ENCODE peak calls at places on chromosomes 5 and 9, in seven cellular contexts. W is H1, B is HCT116, A is T47D, P is HepG2, U is K562, C is GM12878. K is an unnamed sample.

GRCh38 chr5:43941806-43942205 is 338.8 kb downstream of the NNT start:
- DNase-seq in P (no peak), U (no peak), C (no peak), B (no peak), W (no peak), A (no peak), K (no peak)

GRCh38 chr9:123562844-123563346 is 206.9 kb downstream of the CRB2 start:
- DNase-seq in B (no peak), W (no peak), A (no peak), U (no peak), C (peak; percentile 34), P (no peak), K (no peak)

GRCh38 chr9:97615439-97616072 is 17.6 kb downstream of the TSTD2 start:
- DNase-seq in B (peak; percentile 29), U (peak; percentile 60), P (peak; percentile 39), C (no peak), W (peak; percentile 66), A (peak; percentile 47), K (peak; percentile 61)

GRCh38 chr5:139747583-139748504 is 47.8 kb upstream of the PSD2 start:
- DNase-seq in P (no peak), W (peak; percentile 77), A (no peak), C (no peak), B (no peak), U (peak; percentile 74), K (peak; percentile 76)

GRCh38 chr5:102666164-102666951 is 88.7 kb upstream of the PAM start:
- DNase-seq in W (no peak), C (no peak), P (no peak), A (no peak), U (no peak), B (no peak), K (peak; percentile 52)

GRCh38 chr5:4191024-4191423 is 595.4 kb downstream of the IRX1 start:
- DNase-seq in W (no peak), A (no peak), C (no peak), P (no peak), U (peak; percentile 28), B (no peak), K (no peak)

GRCh38 chr9:87179556-87180340 is 232.4 kb upstream of the GAS1 start:
- DNase-seq in C (no peak), A (no peak), B (no peak), U (no peak), P (no peak), W (no peak), K (no peak)

GRCh38 chr9:92333288-92333634 is 7.5 kb downstream of the CENPP start:
- DNase-seq in A (no peak), U (no peak), C (no peak), B (no peak), P (no peak), W (no peak), K (no peak)

GRCh38 chr9:93569775-93570174 is 6.6 kb upstream of the PHF2 start:
- DNase-seq in B (no peak), A (no peak), C (no peak), W (no peak), U (no peak), P (no peak), K (no peak)

GRCh38 chr5:55039843-55040242 is 15.8 kb downstream of the GZMK start:
- DNase-seq in P (no peak), W (no peak), C (no peak), U (no peak), B (no peak), A (no peak), K (no peak)

GRCh38 chr9:134861586-134862334 is 18.9 kb upstream of the FCN2 start:
- DNase-seq in B (no peak), U (no peak), P (no peak), C (no peak), W (no peak), A (no peak), K (no peak)

GRCh38 chr5:177300236-177300880 is 3.2 kb downstream of the RAB24 start:
- DNase-seq in B (no peak), U (peak; percentile 57), A (no peak), W (no peak), P (no peak), C (peak; percentile 77), K (no peak)

GRCh38 chr5:150607105-150607504 is 33.4 kb upstream of the SYNPO start:
- DNase-seq in P (no peak), A (no peak), W (no peak), U (no peak), C (no peak), B (no peak), K (no peak)

GRCh38 chr5:65508978-65509377 is 27.3 kb upstream of the ADAMTS6 start:
- DNase-seq in U (no peak), A (no peak), W (no peak), B (no peak), C (no peak), P (no peak), K (no peak)

GRCh38 chr5:17058438-17058837 is 122.3 kb upstream of the MYO10 start:
- DNase-seq in W (no peak), C (no peak), U (no peak), A (no peak), B (no peak), P (no peak), K (no peak)

GRCh38 chr5:95283761-95284511 is 958 bp downstream of the MCTP1 start:
- DNase-seq in U (peak; percentile 43), W (peak; percentile 85), A (peak; percentile 54), B (no peak), C (no peak), P (no peak), K (peak; percentile 65)

GRCh38 chr5:62134811-62135210 is 171.2 kb upstream of the KIF2A start:
- DNase-seq in B (no peak), A (no peak), P (no peak), U (no peak), C (no peak), W (no peak), K (no peak)

GRCh38 chr9:124016152-124017063 is 4.8 kb downstream of the LHX2 start:
- DNase-seq in U (no peak), B (no peak), P (no peak), W (peak; percentile 53), A (no peak), C (no peak), K (no peak)

GRCh38 chr5:9646843-9647242 is 16.7 kb upstream of the TAS2R1 start:
- DNase-seq in B (no peak), P (no peak), W (no peak), U (no peak), C (no peak), A (no peak), K (no peak)

DNA sequence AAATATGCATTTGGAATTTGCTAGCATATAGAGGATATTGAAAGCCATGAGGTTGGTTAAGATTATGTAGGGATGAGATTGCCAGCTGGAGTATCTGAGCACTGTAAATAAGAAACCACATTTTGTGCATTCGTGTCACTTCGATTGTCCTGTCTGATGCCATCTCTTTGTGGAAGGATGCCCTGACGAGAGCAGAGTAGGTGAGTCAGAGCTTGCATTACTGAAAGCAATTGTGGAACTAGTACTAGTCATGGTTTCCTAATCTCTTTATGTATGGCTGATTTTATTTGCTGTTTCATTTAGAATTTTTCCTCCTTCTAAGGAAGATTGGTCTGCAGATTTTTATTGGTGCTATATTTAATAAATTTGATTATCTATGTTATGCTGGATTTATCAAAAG is 14.5 kb upstream of the TAS2R1 start:
- DNase-seq in U (no peak), P (no peak), A (no peak), B (no peak), W (no peak), C (no peak), K (no peak)
- TF ChIP-seq JUND in U (no peak), P (no peak), A (no peak), B (no peak), W (no peak), C (no peak), K (no peak)

GRCh38 chr9:98967680-98968079 is 24.0 kb downstream of the COL15A1 start:
- DNase-seq in U (no peak), B (no peak), C (no peak), W (no peak), P (no peak), A (no peak), K (no peak)

GRCh38 chr9:98968596-98969337 is 25.1 kb downstream of the COL15A1 start:
- DNase-seq in A (no peak), C (no peak), B (no peak), P (no peak), W (no peak), U (peak; percentile 31), K (no peak)

GRCh38 chr9:98964911-98965336 is 21.2 kb downstream of the COL15A1 start:
- DNase-seq in B (no peak), A (no peak), W (no peak), P (no peak), U (no peak), C (no peak), K (no peak)

GRCh38 chr9:98964201-98964600 is 20.5 kb downstream of the COL15A1 start:
- DNase-seq in B (no peak), A (no peak), W (no peak), U (no peak), P (no peak), C (no peak), K (no peak)

GRCh38 chr9:98967257-98967656 is 23.6 kb downstream of the COL15A1 start:
- DNase-seq in C (no peak), A (no peak), U (no peak), B (no peak), P (no peak), W (no peak), K (no peak)
- TF ChIP-seq JUND in C (no peak), A (no peak), U (no peak), B (no peak), P (no peak), W (no peak), K (no peak)

GRCh38 chr5:9869616-9870288 is 239.6 kb upstream of the TAS2R1 start:
- DNase-seq in A (no peak), B (no peak), C (no peak), P (no peak), U (no peak), W (no peak), K (no peak)
- TF ChIP-seq JUND in A (no peak), B (no peak), C (no peak), P (no peak), U (no peak), W (no peak), K (no peak)

GRCh38 chr5:159779481-159779880 is 136.8 kb upstream of the ADRA1B start:
- DNase-seq in C (no peak), P (no peak), B (no peak), A (no peak), U (no peak), W (no peak), K (no peak)

GRCh38 chr5:159781626-159782157 is 134.6 kb upstream of the ADRA1B start:
- DNase-seq in W (no peak), B (no peak), A (no peak), P (no peak), C (no peak), U (no peak), K (no peak)

GRCh38 chr5:159782197-159782994 is 133.9 kb upstream of the ADRA1B start:
- DNase-seq in B (no peak), C (no peak), U (no peak), P (no peak), A (no peak), W (no peak), K (no peak)

GRCh38 chr5:159782995-159783300 is 133.3 kb upstream of the ADRA1B start:
- DNase-seq in U (no peak), W (no peak), A (no peak), C (no peak), B (no peak), P (no peak), K (no peak)

DNA sequence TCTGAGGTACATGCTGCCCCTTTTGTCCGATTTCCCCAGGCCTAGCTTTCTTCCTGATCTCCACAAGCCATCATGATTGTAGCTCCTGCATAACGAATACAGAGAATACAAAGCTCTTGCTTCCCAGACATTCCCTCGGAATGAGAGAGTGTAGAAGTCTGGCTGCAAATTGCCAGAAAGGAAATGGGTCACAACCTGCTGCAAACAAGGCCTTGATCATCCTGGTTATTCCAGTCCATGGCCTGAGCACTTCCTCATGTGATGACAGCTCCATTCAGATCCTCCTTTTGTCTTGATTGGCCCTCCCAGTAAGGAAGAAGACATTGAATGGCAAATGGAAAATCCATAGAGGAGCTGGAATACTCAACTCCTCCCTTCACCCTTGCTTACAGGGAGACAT is 136.0 kb upstream of the ADRA1B start:
- DNase-seq in W (no peak), C (no peak), B (no peak), U (no peak), P (no peak), A (no peak), K (no peak)
- TF ChIP-seq JUND in W (no peak), C (no peak), B (no peak), U (no peak), P (no peak), A (no peak), K (no peak)